ENCODE peak calls at places on chromosomes 3 and 15, in ten cellular contexts. A, Y, T, K, U, M, F, X, I and B are unnamed samples.

GRCh38 chr3:79521221-79521848 is 246.5 kb downstream of the ROBO1 start:
- DNase-seq in A (no peak), Y (peak), T (no peak), K (peak), U (no peak), M (peak), F (peak), X (no peak), I (peak), B (no peak)

GRCh38 chr3:98326945-98327344 is 26.7 kb upstream of the OR5K4 start:
- DNase-seq in A (no peak), Y (no peak), T (no peak), K (no peak), U (no peak), M (no peak), F (no peak), X (no peak), I (no peak), B (no peak)

GRCh38 chr3:135147657-135148056 is 352.6 kb downstream of the EPHB1 start:
- DNase-seq in A (peak), Y (no peak), T (peak), K (no peak), U (no peak), M (no peak), F (no peak), X (no peak), I (no peak), B (no peak)

GRCh38 chr15:93932164-93932776 is 299.1 kb upstream of the MCTP2 start:
- DNase-seq in A (no peak), Y (no peak), T (no peak), K (no peak), U (no peak), M (no peak), F (no peak), X (no peak), I (no peak), B (no peak)

GRCh38 chr3:50226888-50227389 is 9.1 kb upstream of the GNAI2 start:
- DNase-seq in A (peak), Y (peak), T (peak), K (no peak), U (no peak), M (no peak), F (no peak), X (no peak), I (peak), B (no peak)

GRCh38 chr15:68801572-68802148 is 19.0 kb downstream of the ANP32A start:
- DNase-seq in A (no peak), Y (no peak), T (no peak), K (no peak), U (no peak), M (no peak), F (no peak), X (no peak), I (no peak), B (no peak)

GRCh38 chr3:153293222-153293621 is 131.2 kb downstream of the RAP2B start:
- DNase-seq in A (no peak), Y (peak), T (no peak), K (peak), U (no peak), M (peak), F (no peak), X (no peak), I (no peak), B (no peak)

GRCh38 chr15:73368301-73369072 is at the start of gene HCN4:
- DNase-seq in A (peak), Y (no peak), T (peak), K (no peak), U (no peak), M (no peak), F (no peak), X (no peak), I (no peak), B (no peak)

GRCh38 chr3:90091557-90091956 is 984.1 kb downstream of the EPHA3 start:
- DNase-seq in A (peak), Y (peak), T (peak), K (peak), U (no peak), M (peak), F (peak), X (no peak), I (peak), B (no peak)

GRCh38 chr3:117746091-117746490 is 1036.5 kb downstream of the TUSC7 start:
- DNase-seq in A (no peak), Y (no peak), T (no peak), K (no peak), U (no peak), M (no peak), F (no peak), X (no peak), I (no peak), B (no peak)

GRCh38 chr3:139052802-139053600 is 8.3 kb upstream of the PRR23C start:
- DNase-seq in A (no peak), Y (peak), T (no peak), K (no peak), U (no peak), M (no peak), F (no peak), X (no peak), I (no peak), B (no peak)

GRCh38 chr3:141401584-141402475 is 33.5 kb downstream of the ZBTB38 start:
- DNase-seq in A (peak), Y (no peak), T (peak), K (peak), U (peak), M (no peak), F (no peak), X (peak), I (no peak), B (peak)

GRCh38 chr3:111848246-111848645 is 10.8 kb upstream of the PHLDB2 start:
- DNase-seq in A (no peak), Y (no peak), T (no peak), K (no peak), U (no peak), M (no peak), F (no peak), X (no peak), I (no peak), B (no peak)